ENCODE peak calls at places on chromosomes 13 and 19, in four cellular contexts. One of them, this sample, is unnamed.

GRCh38 chr19:57280165-57280912 is at the start of gene ZNF460:
- DNase-seq in colonic mucosa: peak; percentile 97
- DNase-seq in AG04450: peak; percentile 94
- DNase-seq in prostate gland: peak; percentile 94
- DNase-seq in this sample: peak; percentile 99

GRCh38 chr19:38979867-38980266 is 4.3 kb upstream of the FBXO17 start:
- DNase-seq in AG04450: no peak
- DNase-seq in prostate gland: no peak
- DNase-seq in colonic mucosa: no peak
- DNase-seq in this sample: no peak

GRCh38 chr13:36783883-36784282 is 35.1 kb upstream of the RFXAP start:
- DNase-seq in AG04450: no peak
- DNase-seq in colonic mucosa: no peak
- DNase-seq in prostate gland: no peak
- DNase-seq in this sample: no peak

GRCh38 chr19:46283771-46284170 is 13.1 kb upstream of the HIF3A start:
- DNase-seq in prostate gland: no peak
- DNase-seq in colonic mucosa: no peak
- DNase-seq in AG04450: no peak
- DNase-seq in this sample: no peak

GRCh38 chr19:42250666-42251531 is 4.0 kb downstream of the ERF start:
- DNase-seq in colonic mucosa: no peak
- DNase-seq in prostate gland: no peak
- DNase-seq in AG04450: no peak
- DNase-seq in this sample: no peak

GRCh38 chr13:41053384-41053826 is 7.9 kb upstream of the WBP4 start:
- DNase-seq in AG04450: no peak
- DNase-seq in prostate gland: no peak
- DNase-seq in colonic mucosa: peak; percentile 29
- DNase-seq in this sample: no peak

GRCh38 chr13:67736646-67737420 is 506.7 kb upstream of the PCDH9 start:
- DNase-seq in AG04450: peak; percentile 37
- DNase-seq in colonic mucosa: peak; percentile 21
- DNase-seq in prostate gland: no peak
- DNase-seq in this sample: no peak

GRCh38 chr19:42325896-42326771 is 699 bp downstream of the MEGF8 start:
- DNase-seq in AG04450: no peak
- DNase-seq in prostate gland: no peak
- DNase-seq in colonic mucosa: peak; percentile 29
- DNase-seq in this sample: peak; percentile 19

GRCh38 chr13:39385154-39385553 is 217.8 kb downstream of the LHFPL6 start:
- DNase-seq in colonic mucosa: no peak
- DNase-seq in AG04450: no peak
- DNase-seq in prostate gland: no peak
- DNase-seq in this sample: no peak

GRCh38 chr19:11375143-11375948 is 880 bp downstream of the SWSAP1 start:
- DNase-seq in colonic mucosa: peak; percentile 65
- DNase-seq in AG04450: no peak
- DNase-seq in prostate gland: peak; percentile 41
- DNase-seq in this sample: peak; percentile 88

GRCh38 chr13:37753776-37754175 is 115.8 kb downstream of the TRPC4 start:
- DNase-seq in AG04450: no peak
- DNase-seq in prostate gland: no peak
- DNase-seq in colonic mucosa: no peak
- DNase-seq in this sample: no peak

GRCh38 chr19:37221136-37221535 is 3.1 kb downstream of the ZNF383 start:
- DNase-seq in prostate gland: no peak
- DNase-seq in AG04450: no peak
- DNase-seq in colonic mucosa: no peak
- DNase-seq in this sample: no peak

GRCh38 chr13:33761744-33762143 is 56.2 kb upstream of the RFC3 start:
- DNase-seq in colonic mucosa: no peak
- DNase-seq in AG04450: no peak
- DNase-seq in prostate gland: peak; percentile 17
- DNase-seq in this sample: no peak

GRCh38 chr13:81051873-81052272 is 710.9 kb upstream of the SPRY2 start:
- DNase-seq in colonic mucosa: no peak
- DNase-seq in prostate gland: no peak
- DNase-seq in AG04450: no peak
- DNase-seq in this sample: no peak

GRCh38 chr19:46604781-46605355 is 3.7 kb downstream of the CALM3 start:
- DNase-seq in prostate gland: no peak
- DNase-seq in AG04450: no peak
- DNase-seq in colonic mucosa: no peak
- DNase-seq in this sample: no peak

GRCh38 chr19:41366089-41366488 is 2.1 kb upstream of the B9D2 start:
- DNase-seq in prostate gland: no peak
- DNase-seq in AG04450: no peak
- DNase-seq in colonic mucosa: no peak
- DNase-seq in this sample: no peak

GRCh38 chr19:6465006-6465405 is 935 bp downstream of the CRB3 start:
- DNase-seq in colonic mucosa: no peak
- DNase-seq in AG04450: no peak
- DNase-seq in prostate gland: no peak
- DNase-seq in this sample: no peak

GRCh38 chr19:49591731-49592485 is 926 bp downstream of the PRR12 start:
- DNase-seq in AG04450: no peak
- DNase-seq in prostate gland: no peak
- DNase-seq in colonic mucosa: peak; percentile 70
- DNase-seq in this sample: peak; percentile 65

GRCh38 chr13:37701972-37702371 is 103.4 kb upstream of the POSTN start:
- DNase-seq in AG04450: peak; percentile 90
- DNase-seq in prostate gland: no peak
- DNase-seq in colonic mucosa: no peak
- DNase-seq in this sample: no peak

GRCh38 chr19:42282810-42283247 is 13.8 kb downstream of the CIC start:
- DNase-seq in prostate gland: no peak
- DNase-seq in AG04450: no peak
- DNase-seq in colonic mucosa: no peak
- DNase-seq in this sample: no peak

GRCh38 chr19:47436712-47437401 is 17.5 kb upstream of the MEIS3 start:
- DNase-seq in prostate gland: peak; percentile 77
- DNase-seq in AG04450: no peak
- DNase-seq in colonic mucosa: peak; percentile 82
- DNase-seq in this sample: peak; percentile 92

GRCh38 chr19:20558571-20558970 is 7.0 kb downstream of the ZNF737 start:
- DNase-seq in AG04450: no peak
- DNase-seq in prostate gland: no peak
- DNase-seq in colonic mucosa: no peak
- DNase-seq in this sample: no peak

GRCh38 chr13:36344173-36344572 is 2.0 kb downstream of the SPART start:
- DNase-seq in prostate gland: no peak
- DNase-seq in colonic mucosa: no peak
- DNase-seq in AG04450: no peak
- DNase-seq in this sample: no peak

GRCh38 chr19:1104452-1105216 is 840 bp downstream of the GPX4 start:
- DNase-seq in AG04450: no peak
- DNase-seq in prostate gland: peak; percentile 60
- DNase-seq in colonic mucosa: peak; percentile 82
- DNase-seq in this sample: peak; percentile 89

DNA sequence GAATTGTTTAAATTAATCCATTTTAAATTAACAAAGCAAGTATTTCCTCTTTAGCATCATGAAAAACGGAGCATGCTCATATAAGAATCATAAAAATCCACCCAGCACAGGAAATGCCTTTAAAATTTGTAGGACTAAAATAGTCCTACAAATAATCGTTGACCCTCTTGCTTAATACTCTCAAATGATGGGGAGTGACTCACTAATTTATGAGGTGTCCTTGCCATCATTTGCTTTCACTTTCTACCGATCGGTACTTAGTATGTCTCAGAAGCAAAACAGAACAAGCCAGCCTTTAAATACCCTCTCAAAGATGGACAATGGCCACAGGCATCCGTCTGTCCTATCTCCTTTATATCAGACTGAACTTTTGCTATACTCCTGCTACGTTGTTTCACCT is 97.2 kb downstream of the SUCLA2 start:
- DNase-seq in AG04450: no peak
- DNase-seq in prostate gland: no peak
- DNase-seq in colonic mucosa: no peak
- DNase-seq in this sample: no peak
- H3K27ac ChIP-seq in AG04450: no peak overlapping the region
- H3K27ac ChIP-seq in prostate gland: no peak overlapping the region
- H3K27ac ChIP-seq in colonic mucosa: no peak overlapping the region
- H3K27ac ChIP-seq in this sample: peak overlapping the region; percentile 13

GRCh38 chr13:22735381-22735995 is 445.3 kb upstream of the SGCG start:
- DNase-seq in colonic mucosa: no peak
- DNase-seq in prostate gland: no peak
- DNase-seq in AG04450: no peak
- DNase-seq in this sample: no peak
- TF ChIP-seq CTCF in colonic mucosa: no peak
- TF ChIP-seq CTCF in prostate gland: no peak
- TF ChIP-seq CTCF in AG04450: no peak
- TF ChIP-seq CTCF in this sample: no peak

GRCh38 chr19:34961775-34962174 is 2.3 kb downstream of the ZNF792 start:
- DNase-seq in colonic mucosa: no peak
- DNase-seq in AG04450: no peak
- DNase-seq in prostate gland: no peak
- DNase-seq in this sample: no peak

GRCh38 chr19:34960940-34961679 is 2.9 kb downstream of the ZNF792 start:
- DNase-seq in AG04450: no peak
- DNase-seq in colonic mucosa: no peak
- DNase-seq in prostate gland: no peak
- DNase-seq in this sample: no peak

GRCh38 chr19:34957830-34958751 is 5.9 kb downstream of the ZNF792 start:
- DNase-seq in prostate gland: no peak
- DNase-seq in AG04450: no peak
- DNase-seq in colonic mucosa: no peak
- DNase-seq in this sample: no peak

GRCh38 chr19:34960103-34960805 is 3.8 kb downstream of the ZNF792 start:
- DNase-seq in prostate gland: no peak
- DNase-seq in colonic mucosa: no peak
- DNase-seq in AG04450: peak; percentile 11
- DNase-seq in this sample: no peak

GRCh38 chr19:34959021-34959420 is 5.0 kb downstream of the ZNF792 start:
- DNase-seq in prostate gland: no peak
- DNase-seq in AG04450: no peak
- DNase-seq in colonic mucosa: no peak
- DNase-seq in this sample: no peak
- H3K9me3 ChIP-seq in prostate gland: peaks cover 12% of the 10 kb centered on the region
- H3K9me3 ChIP-seq in AG04450: peaks cover 59% of the 10 kb centered on the region
- H3K9me3 ChIP-seq in colonic mucosa: peaks cover 20% of the 10 kb centered on the region
- H3K9me3 ChIP-seq in this sample: peaks cover 10% of the 10 kb centered on the region

GRCh38 chr13:102863590-102863989 is 17.8 kb downstream of the ERCC5 start:
- DNase-seq in colonic mucosa: no peak
- DNase-seq in prostate gland: no peak
- DNase-seq in AG04450: no peak
- DNase-seq in this sample: no peak
- H3K27ac ChIP-seq in colonic mucosa: no peak overlapping the region
- H3K27ac ChIP-seq in prostate gland: no peak overlapping the region
- H3K27ac ChIP-seq in AG04450: no peak overlapping the region
- H3K27ac ChIP-seq in this sample: no peak overlapping the region

GRCh38 chr13:110455941-110456340 is 105.6 kb downstream of the RAB20 start:
- DNase-seq in colonic mucosa: peak; percentile 83
- DNase-seq in AG04450: peak; percentile 20
- DNase-seq in prostate gland: peak; percentile 72
- DNase-seq in this sample: peak; percentile 85
- TF ChIP-seq CTCF in colonic mucosa: peak; percentile 75
- TF ChIP-seq CTCF in AG04450: peak; percentile 74
- TF ChIP-seq CTCF in prostate gland: peak; percentile 89
- TF ChIP-seq CTCF in this sample: peak; percentile 91

GRCh38 chr19:55272142-55272541 is 7.8 kb downstream of the HSPBP1 start:
- DNase-seq in prostate gland: no peak
- DNase-seq in colonic mucosa: no peak
- DNase-seq in AG04450: no peak
- DNase-seq in this sample: no peak
- H3K9me3 ChIP-seq in prostate gland: no peaks in the 10 kb centered on the region
- H3K9me3 ChIP-seq in colonic mucosa: no peaks in the 10 kb centered on the region
- H3K9me3 ChIP-seq in AG04450: peaks cover 3% of the 10 kb centered on the region
- H3K9me3 ChIP-seq in this sample: no peaks in the 10 kb centered on the region

DNA sequence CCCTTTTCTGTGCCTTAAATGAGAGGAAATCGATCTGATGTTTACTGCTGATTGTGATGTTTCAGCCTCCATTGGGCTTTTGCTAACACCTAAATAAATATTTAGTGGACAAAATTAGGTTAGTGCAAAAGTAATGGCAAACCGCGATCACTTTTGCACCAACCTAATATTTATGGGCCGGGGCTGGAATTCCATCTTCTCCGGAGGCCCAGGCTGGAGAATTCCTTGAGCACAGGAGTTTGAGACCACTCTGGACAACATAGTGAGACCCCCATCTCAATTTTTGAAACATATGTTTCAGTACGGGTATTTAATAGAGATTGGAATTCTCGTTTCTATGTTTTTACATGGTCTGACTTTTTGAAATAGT is 603 bp downstream of the ZNF880 start:
- DNase-seq in prostate gland: no peak
- DNase-seq in AG04450: no peak
- DNase-seq in colonic mucosa: no peak
- DNase-seq in this sample: no peak
- H3K27ac ChIP-seq in prostate gland: peak overlapping the region; percentile 94
- H3K27ac ChIP-seq in AG04450: peak overlapping the region; percentile 100
- H3K27ac ChIP-seq in colonic mucosa: peak overlapping the region; percentile 79
- H3K27ac ChIP-seq in this sample: peak overlapping the region; percentile 88

GRCh38 chr13:30697177-30697953 is 38.0 kb upstream of the ALOX5AP start:
- DNase-seq in prostate gland: no peak
- DNase-seq in colonic mucosa: peak; percentile 61
- DNase-seq in AG04450: no peak
- DNase-seq in this sample: no peak
- TF ChIP-seq CTCF in prostate gland: no peak
- TF ChIP-seq CTCF in colonic mucosa: no peak
- TF ChIP-seq CTCF in AG04450: no peak
- TF ChIP-seq CTCF in this sample: no peak

DNA sequence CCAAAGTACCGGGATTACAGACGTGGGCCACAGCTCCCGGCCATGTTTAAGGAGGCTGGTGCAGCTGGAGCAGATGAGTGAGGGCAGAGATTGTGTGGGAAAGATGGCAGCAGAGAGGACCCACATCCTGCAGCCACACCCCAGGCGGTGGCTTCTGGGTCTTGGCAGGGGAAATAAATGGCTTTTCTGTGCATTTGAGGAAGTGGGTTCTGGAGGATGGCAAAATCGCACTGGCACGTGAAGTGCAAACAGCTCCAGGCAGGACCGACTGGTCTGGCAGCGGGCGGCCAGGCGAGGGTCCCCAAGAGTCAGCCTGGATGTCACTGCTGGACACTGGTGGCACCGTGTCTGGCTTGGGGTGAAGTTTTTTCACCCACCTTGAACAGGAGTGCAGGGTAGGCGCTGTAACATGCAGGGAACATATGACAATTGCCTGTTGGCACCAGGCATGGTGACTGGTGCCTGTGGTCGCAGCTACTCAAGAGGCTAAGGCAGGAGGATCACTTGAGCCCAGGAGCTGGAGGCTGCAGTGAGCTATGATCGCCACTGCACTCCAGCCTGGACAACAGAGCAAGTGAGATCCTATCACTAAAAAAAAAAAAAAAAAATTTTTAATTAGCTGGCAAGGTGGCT is 8.4 kb downstream of the B3GNT3 start:
- DNase-seq in AG04450: no peak
- DNase-seq in prostate gland: no peak
- DNase-seq in colonic mucosa: no peak
- DNase-seq in this sample: no peak
- H3K9me3 ChIP-seq in AG04450: no peaks in the 10 kb centered on the region
- H3K9me3 ChIP-seq in prostate gland: no peaks in the 10 kb centered on the region
- H3K9me3 ChIP-seq in colonic mucosa: no peaks in the 10 kb centered on the region
- H3K9me3 ChIP-seq in this sample: no peaks in the 10 kb centered on the region

This sample was measured in Peyer's patch.